ENCODE peak calls at places on chromosomes 1 and 21, in four cellular contexts. W is fibroblast of lung, S is mammary epithelial cell, T is GM23248. K is an unnamed sample.

GRCh38 chr1:245876586-245876985 is 630.5 kb downstream of the SMYD3 start:
- DNase-seq in W (peak; percentile 82), T (no peak), S (no peak), K (no peak)

GRCh38 chr1:220698607-220699016 is 8.4 kb downstream of the C1orf115 start:
- DNase-seq in S (no peak), T (no peak), W (no peak), K (no peak)

GRCh38 chr1:150627821-150628410 is 1.5 kb downstream of the ENSA start:
- DNase-seq in T (no peak), S (peak; percentile 21), W (no peak), K (no peak)

GRCh38 chr1:226411619-226412018 is 3.7 kb upstream of the PARP1 start:
- DNase-seq in S (no peak), W (no peak), T (peak; percentile 20), K (no peak)

GRCh38 chr1:51234721-51235425 is 1.2 kb upstream of the RNF11 start:
- DNase-seq in T (peak; percentile 68), S (peak; percentile 60), W (peak; percentile 40), K (peak; percentile 90)

GRCh38 chr1:67685558-67686271 is 714 bp downstream of the GADD45A start:
- DNase-seq in S (peak; percentile 51), T (peak; percentile 82), W (peak; percentile 47), K (peak; percentile 51)

GRCh38 chr1:240027059-240027462 is 64.6 kb upstream of the FMN2 start:
- DNase-seq in S (peak; percentile 14), T (peak; percentile 84), W (peak; percentile 41), K (peak; percentile 35)

GRCh38 chr1:3319874-3320245 is 134.6 kb upstream of the ARHGEF16 start:
- DNase-seq in S (peak; percentile 3), T (peak; percentile 60), W (peak; percentile 59), K (peak; percentile 47)

GRCh38 chr1:213276236-213276635 is 225.2 kb downstream of the RPS6KC1 start:
- DNase-seq in T (no peak), W (no peak), S (no peak), K (no peak)

GRCh38 chr1:222643603-222643936 is 25.7 kb downstream of the MIA3 start:
- DNase-seq in T (no peak), W (no peak), S (no peak), K (no peak)

GRCh38 chr21:35593000-35593502 is 467.3 kb downstream of the SETD4 start:
- DNase-seq in W (peak; percentile 81), T (peak; percentile 57), S (peak; percentile 66), K (no peak)

GRCh38 chr1:224755586-224755985 is 139.5 kb downstream of the CNIH3 start:
- DNase-seq in T (no peak), S (no peak), W (no peak), K (no peak)

GRCh38 chr1:185388815-185389214 is 71.8 kb upstream of the IVNS1ABP start:
- DNase-seq in T (no peak), S (no peak), W (no peak), K (no peak)
- TF ChIP-seq EZH2 in T (no peak), S (no peak), W (no peak), K (no peak)

GRCh38 chr21:44871576-44872265 is 1.8 kb downstream of the PTTG1IP start:
- DNase-seq in S (peak; percentile 91), W (peak; percentile 78), T (peak; percentile 94), K (peak; percentile 78)
- H3K27ac ChIP-seq in S (peak overlapping the region; percentile 72), W (peak overlapping the region; percentile 95), T (peak overlapping the region; percentile 70), K (peak overlapping the region; percentile 81)

GRCh38 chr1:201095581-201096531 is 16.4 kb downstream of the CACNA1S start:
- DNase-seq in W (peak; percentile 4), S (no peak), T (no peak), K (no peak)
- TF ChIP-seq EZH2 in W (no peak), S (no peak), T (no peak), K (no peak)

DNA sequence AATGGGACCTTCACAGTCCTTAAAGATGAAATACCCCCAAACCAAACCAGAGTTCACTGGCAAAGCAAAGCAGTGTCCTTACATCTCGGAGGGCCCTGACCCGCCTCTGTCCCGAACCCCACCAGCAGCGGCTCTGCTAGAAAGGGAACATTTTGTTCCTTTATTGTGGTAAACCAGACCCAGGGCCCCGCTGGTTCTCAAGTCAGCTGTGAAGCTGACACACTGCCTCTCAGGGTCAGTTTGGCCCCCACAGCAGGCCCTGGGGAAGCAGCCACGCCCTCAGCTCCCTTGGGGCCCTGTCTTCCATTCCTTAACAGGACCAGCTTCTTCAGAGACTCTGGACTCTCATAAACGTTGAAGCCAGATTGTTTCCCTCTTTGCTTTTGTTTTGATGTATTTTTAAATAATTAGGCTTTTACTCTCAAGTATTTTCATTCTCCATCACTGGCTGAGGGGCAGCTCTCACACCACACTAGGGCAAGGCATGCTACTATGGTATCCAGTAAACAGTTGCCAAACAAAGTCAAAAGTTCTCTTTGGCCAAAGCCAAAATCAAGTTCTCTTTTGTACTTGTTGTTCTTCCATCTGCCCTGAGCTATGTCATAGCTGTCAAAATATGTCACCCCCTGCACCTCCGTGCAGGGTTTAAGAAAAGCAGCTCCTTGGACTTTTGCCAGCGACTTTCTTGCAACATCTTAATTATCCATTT is 61.1 kb upstream of the ANGPTL1 start:
- DNase-seq in W (peak; percentile 22), T (peak; percentile 53), S (no peak), K (no peak)
- H3K27ac ChIP-seq in W (peak overlapping the region; percentile 0), T (peak overlapping the region; percentile 9), S (no peak overlapping the region), K (no peak overlapping the region)